ENCODE peak calls at places on chromosomes 11 and 22, in four cellular contexts. M is tibial artery, X is fibroblast of pulmonary artery, D is uterus. Q is an unnamed sample.

GRCh38 chr22:27420817-27421361 is 380.7 kb downstream of the MN1 start:
- DNase-seq in X (peak; percentile 95), M (peak; percentile 91), D (peak; percentile 77), Q (peak; percentile 90)

GRCh38 chr11:122038543-122038942 is 77.5 kb downstream of the BLID start:
- DNase-seq in X (peak; percentile 85), D (no peak), M (no peak), Q (peak; percentile 88)

GRCh38 chr11:11669447-11669846 is 47.6 kb upstream of the GALNT18 start:
- DNase-seq in M (no peak), D (no peak), X (no peak), Q (no peak)

GRCh38 chr11:76379811-76380160 is 1.1 kb downstream of the THAP12 start:
- DNase-seq in D (no peak), M (no peak), X (no peak), Q (no peak)

GRCh38 chr22:29105468-29105867 is 32.6 kb downstream of the KREMEN1 start:
- DNase-seq in M (no peak), D (no peak), X (no peak), Q (peak; percentile 34)

GRCh38 chr11:130611791-130612251 is 163.4 kb downstream of the ADAMTS15 start:
- DNase-seq in D (no peak), M (no peak), X (peak; percentile 65), Q (peak; percentile 88)

GRCh38 chr22:37060801-37061610 is 9.5 kb downstream of the KCTD17 start:
- DNase-seq in M (no peak), X (no peak), D (no peak), Q (no peak)

GRCh38 chr11:72721689-72722049 is 30.5 kb downstream of the ARAP1 start:
- DNase-seq in D (no peak), X (peak; percentile 42), M (no peak), Q (peak; percentile 57)

GRCh38 chr11:75593337-75593915 is 31.4 kb downstream of the SERPINH1 start:
- DNase-seq in D (no peak), M (no peak), X (peak; percentile 48), Q (no peak)

GRCh38 chr11:74449369-74449931 is 17.9 kb downstream of the KCNE3 start:
- DNase-seq in X (peak; percentile 91), D (peak; percentile 26), M (peak; percentile 29), Q (peak; percentile 90)

GRCh38 chr22:46240506-46240905 is 9.6 kb downstream of the CDPF1 start:
- DNase-seq in D (no peak), X (no peak), M (no peak), Q (no peak)

GRCh38 chr22:50184004-50184461 is 1.7 kb upstream of the TRABD start:
- DNase-seq in M (peak; percentile 68), X (peak; percentile 67), D (peak; percentile 72), Q (peak; percentile 69)

GRCh38 chr11:115190196-115190595 is 314.0 kb downstream of the CADM1 start:
- DNase-seq in D (no peak), M (no peak), X (no peak), Q (no peak)

GRCh38 chr11:115193931-115194797 is 310.1 kb downstream of the CADM1 start:
- DNase-seq in D (no peak), M (no peak), X (no peak), Q (no peak)

GRCh38 chr11:115194798-115195101 is 309.5 kb downstream of the CADM1 start:
- DNase-seq in X (no peak), M (no peak), D (no peak), Q (no peak)

GRCh38 chr11:115197031-115197430 is 307.2 kb downstream of the CADM1 start:
- DNase-seq in X (no peak), M (no peak), D (no peak), Q (no peak)

DNA sequence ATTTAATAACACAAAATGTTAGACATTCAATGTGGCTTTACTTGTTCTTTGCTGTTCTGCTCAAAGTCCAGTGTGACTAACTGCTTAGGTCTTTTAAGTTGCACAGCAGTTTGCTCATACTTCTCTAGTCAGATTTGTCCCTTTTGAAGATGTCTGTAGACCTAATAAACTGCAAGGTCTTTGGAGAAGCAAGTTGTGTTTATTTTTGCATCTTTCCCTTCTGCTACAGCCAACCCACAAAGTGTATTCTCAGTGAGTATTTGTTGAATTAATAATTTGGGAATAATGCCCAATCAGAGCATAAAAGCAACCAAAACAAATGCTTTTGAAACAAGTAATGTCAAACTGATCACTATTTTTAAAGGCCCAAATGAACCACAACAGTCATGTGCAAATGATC is 312.5 kb downstream of the CADM1 start:
- DNase-seq in M (no peak), X (no peak), D (no peak), Q (no peak)
- H3K4me3 ChIP-seq in M (no peak overlapping the region), X (no peak overlapping the region), D (no peak overlapping the region), Q (no peak overlapping the region)

DNA sequence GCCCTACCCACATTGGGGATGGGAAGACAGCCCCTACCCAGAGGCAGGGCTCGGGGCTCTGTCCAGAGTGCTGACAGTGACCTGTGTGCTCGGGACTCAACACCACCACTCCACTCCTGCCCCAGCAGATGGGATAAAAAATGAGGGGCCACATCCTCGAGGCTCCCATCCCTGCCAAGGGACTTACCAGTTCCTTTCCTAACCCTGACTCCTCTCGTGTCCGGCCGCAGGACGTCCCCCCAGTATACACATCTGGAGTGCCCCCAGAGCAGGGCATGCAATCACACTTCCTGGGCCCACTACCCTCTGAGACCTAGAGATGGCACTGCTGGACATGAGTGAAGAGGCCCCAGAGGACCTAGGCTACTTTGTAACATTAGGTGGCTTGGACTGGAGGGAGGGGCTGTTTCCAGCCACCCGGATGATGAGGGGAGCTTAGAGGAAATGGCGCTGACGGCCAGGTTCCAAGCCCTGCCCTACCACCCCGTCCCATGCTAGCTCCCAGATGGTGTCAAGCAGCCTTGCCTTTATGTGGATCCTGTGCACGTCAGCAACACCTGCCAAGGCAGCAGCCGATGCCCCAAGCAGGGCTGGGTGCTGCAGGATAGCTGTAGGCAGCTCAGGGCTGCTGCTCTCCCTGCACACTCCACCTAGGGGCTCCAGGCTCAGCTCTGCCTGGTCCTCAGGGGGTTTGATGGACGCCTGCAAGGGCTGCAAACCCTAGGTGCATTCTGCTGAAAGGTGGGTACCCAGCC is 86.6 kb downstream of the DGCR2 start:
- DNase-seq in X (no peak), M (no peak), D (no peak), Q (peak; percentile 11)
- TF ChIP-seq CTCF in X (no peak), M (no peak), D (no peak), Q (peak; percentile 19)

DNA sequence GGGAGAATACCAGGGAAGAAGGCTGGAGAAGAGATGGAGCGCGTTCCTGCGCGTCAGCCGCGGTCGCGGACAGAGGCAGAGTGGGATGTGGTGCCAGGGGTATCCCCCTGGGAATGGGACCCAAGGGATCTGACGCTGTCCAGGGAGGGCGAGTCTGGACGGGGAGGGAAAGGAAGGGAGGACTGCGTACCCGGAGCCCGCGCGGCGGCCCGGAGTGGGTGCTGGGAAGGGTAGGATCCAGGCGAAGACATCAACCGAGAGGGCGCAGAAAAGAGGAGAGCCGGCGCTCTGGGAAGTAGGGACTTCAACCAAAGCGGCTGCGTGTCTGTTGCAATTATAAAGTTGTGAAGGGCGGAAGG is 744 bp downstream of the C11orf87 start:
- DNase-seq in D (no peak), M (no peak), X (peak; percentile 17), Q (peak; percentile 27)
- H3K4me3 ChIP-seq in D (no peak overlapping the region), M (peak overlapping the region; percentile 39), X (peak overlapping the region; percentile 40), Q (peak overlapping the region; percentile 44)

GRCh38 chr22:32794449-32795213 is 6.9 kb upstream of the TIMP3 start:
- DNase-seq in M (no peak), D (no peak), X (no peak), Q (peak; percentile 43)
- TF ChIP-seq CTCF in M (no peak), D (no peak), X (no peak), Q (peak; percentile 34)

GRCh38 chr11:65428578-65429068 is 6.0 kb downstream of the NEAT1 start:
- DNase-seq in M (peak; percentile 31), D (peak; percentile 27), X (no peak), Q (no peak)
- H3K4me3 ChIP-seq in M (peak overlapping the region; percentile 67), D (peak overlapping the region; percentile 91), X (peak overlapping the region; percentile 96), Q (peak overlapping the region; percentile 77)

GRCh38 chr22:19800306-19800705 is 39.7 kb downstream of the TBX1 start:
- DNase-seq in M (no peak), D (no peak), X (no peak), Q (no peak)

GRCh38 chr22:19802001-19802880 is 41.7 kb downstream of the TBX1 start:
- DNase-seq in D (no peak), M (no peak), X (no peak), Q (no peak)

GRCh38 chr22:19799322-19800190 is 39.0 kb downstream of the TBX1 start:
- DNase-seq in D (peak; percentile 90), X (peak; percentile 72), M (peak; percentile 54), Q (peak; percentile 83)

GRCh38 chr22:19801340-19802000 is 40.9 kb downstream of the TBX1 start:
- DNase-seq in D (peak; percentile 58), M (no peak), X (no peak), Q (no peak)

GRCh38 chr22:19800761-19801244 is 40.2 kb downstream of the TBX1 start:
- DNase-seq in D (no peak), M (no peak), X (peak; percentile 32), Q (peak; percentile 49)
- TF ChIP-seq CTCF in D (peak; percentile 8), M (no peak), X (peak; percentile 31), Q (peak; percentile 61)